ENCODE peak calls at places on chromosome 11, in eight cellular contexts. Z is HFFc6, E is epithelial cell of esophagus, H is neural progenitor cell, D is choroid plexus epithelial cell, G is fibroblast of lung, P is vagina, L is GM06990. T is an unnamed sample.

GRCh38 chr11:64448599-64449380 is 89.8 kb downstream of the RPS6KA4 start:
- DNase-seq in Z (peak), E (peak), H (peak), D (peak), G (peak), P (no peak), L (peak), T (peak)

GRCh38 chr11:15793032-15793996 is 563.0 kb downstream of the SOX6 start:
- DNase-seq in Z (peak), E (peak), H (no peak), D (peak), G (peak), P (no peak), L (no peak), T (no peak)

GRCh38 chr11:115524572-115524971 is 20.4 kb upstream of the CADM1 start:
- DNase-seq in Z (no peak), E (no peak), H (no peak), D (no peak), G (no peak), P (no peak), L (no peak), T (no peak)

GRCh38 chr11:94885581-94885980 is 87.8 kb downstream of the CWC15 start:
- DNase-seq in Z (no peak), E (no peak), H (no peak), D (no peak), G (peak), P (no peak), L (no peak), T (no peak)

GRCh38 chr11:1139441-1140066 is 18.2 kb upstream of the MUC5AC start:
- DNase-seq in Z (peak), E (no peak), H (no peak), D (peak), G (peak), P (peak), L (no peak), T (no peak)

GRCh38 chr11:22407899-22408298 is 69.7 kb downstream of the SLC17A6 start:
- DNase-seq in Z (no peak), E (no peak), H (peak), D (no peak), G (no peak), P (no peak), L (no peak), T (no peak)

GRCh38 chr11:833114-833791 is 501 bp downstream of the CD151 start:
- DNase-seq in Z (no peak), E (peak), H (peak), D (peak), G (no peak), P (no peak), L (peak), T (peak)

GRCh38 chr11:121321614-121322243 is 29.2 kb downstream of the SC5D start:
- DNase-seq in Z (peak), E (peak), H (peak), D (peak), G (peak), P (no peak), L (peak), T (peak)

GRCh38 chr11:111512296-111513239 is at the start of gene BTG4:
- DNase-seq in Z (no peak), E (peak), H (peak), D (no peak), G (peak), P (no peak), L (no peak), T (peak)

GRCh38 chr11:73995247-73995646 is 12.6 kb upstream of the UCP2 start:
- DNase-seq in Z (peak), E (no peak), H (no peak), D (peak), G (no peak), P (no peak), L (peak), T (no peak)

GRCh38 chr11:105838668-105839403 is 183.2 kb downstream of the MSANTD4 start:
- DNase-seq in Z (no peak), E (peak), H (no peak), D (peak), G (peak), P (no peak), L (no peak), T (no peak)

GRCh38 chr11:8758619-8759169 is 76.1 kb downstream of the RPL27A start:
- DNase-seq in Z (no peak), E (no peak), H (no peak), D (no peak), G (no peak), P (no peak), L (no peak), T (no peak)

GRCh38 chr11:62472063-62472884 is 53.4 kb downstream of the SCGB1A1 start:
- DNase-seq in Z (peak), E (peak), H (no peak), D (no peak), G (peak), P (no peak), L (no peak), T (no peak)

GRCh38 chr11:95923730-95924413 is at the start of gene MTMR2:
- DNase-seq in Z (peak), E (peak), H (peak), D (peak), G (peak), P (no peak), L (peak), T (peak)

GRCh38 chr11:65897020-65897471 is 3.1 kb downstream of the FOSL1 start:
- DNase-seq in Z (no peak), E (no peak), H (no peak), D (no peak), G (no peak), P (no peak), L (no peak), T (no peak)

GRCh38 chr11:46134540-46134939 is 13.3 kb upstream of the PHF21A start:
- DNase-seq in Z (no peak), E (no peak), H (peak), D (no peak), G (no peak), P (no peak), L (no peak), T (no peak)

GRCh38 chr11:102172127-102172848 is 62.0 kb downstream of the YAP1 start:
- DNase-seq in Z (peak), E (peak), H (no peak), D (peak), G (peak), P (no peak), L (no peak), T (no peak)

GRCh38 chr11:19072464-19072863 is 11.9 kb upstream of the MRGPRX2 start:
- DNase-seq in Z (no peak), E (peak), H (no peak), D (no peak), G (no peak), P (no peak), L (no peak), T (no peak)

GRCh38 chr11:47467372-47467771 is 18.4 kb upstream of the RAPSN start:
- DNase-seq in Z (no peak), E (no peak), H (no peak), D (no peak), G (no peak), P (no peak), L (no peak), T (no peak)

GRCh38 chr11:87116185-87116584 is 78.5 kb downstream of the TMEM135 start:
- DNase-seq in Z (no peak), E (no peak), H (no peak), D (no peak), G (no peak), P (no peak), L (no peak), T (no peak)

GRCh38 chr11:57324154-57324885 is 432 bp downstream of the TNKS1BP1 start:
- DNase-seq in Z (no peak), E (peak), H (peak), D (peak), G (peak), P (no peak), L (no peak), T (peak)

DNA sequence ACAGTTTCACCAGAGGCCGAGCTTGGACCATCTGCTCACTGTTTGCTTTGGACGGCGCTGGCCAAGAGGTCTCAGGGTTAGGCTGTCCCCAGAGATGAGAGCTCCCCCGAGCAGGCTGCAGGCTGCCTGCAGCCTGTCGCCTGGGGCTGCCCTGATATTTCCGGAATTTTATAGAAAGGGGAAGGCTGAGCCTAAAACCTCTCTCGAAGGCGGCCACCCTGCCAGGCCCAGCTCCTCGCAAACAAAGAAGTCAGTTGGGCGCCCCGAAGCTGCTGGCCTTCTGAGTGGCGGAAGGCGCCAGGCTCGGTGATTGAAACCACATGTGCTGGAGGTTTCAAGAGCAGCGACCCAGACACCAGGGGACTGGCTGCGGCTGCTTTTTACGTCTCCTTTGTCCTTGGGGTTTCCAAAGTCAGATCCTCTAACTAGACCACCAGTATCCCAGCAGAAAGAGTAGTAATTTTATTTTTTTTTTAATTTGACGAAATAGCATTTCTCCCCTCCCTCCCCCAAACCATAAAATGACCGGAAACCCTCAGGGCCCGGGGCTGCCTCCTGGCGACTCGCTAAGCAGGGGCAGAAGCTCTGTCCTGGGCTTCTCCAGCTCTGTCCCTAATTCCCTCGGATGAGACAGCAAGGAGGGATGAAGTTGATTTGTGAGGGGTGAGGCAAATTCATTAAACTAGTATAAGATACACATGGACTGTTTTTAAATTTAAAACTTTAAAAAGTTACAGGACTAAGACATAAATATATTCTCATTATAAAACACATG is 57.4 kb downstream of the CLMP start:
- DNase-seq in Z (peak), E (no peak), H (peak), D (peak), G (peak), P (no peak), L (no peak), T (no peak)
- TF ChIP-seq CTCF in Z (peak), E (no peak), H (no peak), D (peak), G (peak), P (no peak), L (no peak), T (no peak)

DNA sequence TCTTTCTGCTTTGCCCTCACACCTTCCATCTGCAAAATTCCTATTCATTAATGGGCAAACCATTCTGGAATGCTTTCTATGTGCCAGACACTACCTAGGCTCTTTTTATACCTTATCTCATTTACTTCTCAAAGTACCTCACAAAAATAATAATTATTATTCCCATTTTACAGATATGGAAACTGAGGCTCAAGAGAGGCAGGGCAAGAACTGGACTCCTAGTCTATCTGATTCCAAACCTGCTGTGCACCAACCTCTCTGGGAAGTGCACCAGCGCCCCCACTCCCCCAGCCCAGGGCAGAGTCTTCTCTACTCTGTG is 826 bp upstream of the DGAT2 start:
- DNase-seq in Z (no peak), E (no peak), H (no peak), D (no peak), G (no peak), P (no peak), L (no peak), T (no peak)
- TF ChIP-seq CTCF in Z (no peak), E (no peak), H (no peak), D (no peak), G (no peak), P (no peak), L (no peak), T (no peak)

GRCh38 chr11:124582565-124582964 is 12.8 kb downstream of the OR8A1 start:
- DNase-seq in Z (no peak), E (no peak), H (no peak), D (no peak), G (no peak), P (no peak), L (no peak), T (no peak)
- TF ChIP-seq CTCF in Z (no peak), E (no peak), H (no peak), D (no peak), G (no peak), P (no peak), L (no peak), T (no peak)

DNA sequence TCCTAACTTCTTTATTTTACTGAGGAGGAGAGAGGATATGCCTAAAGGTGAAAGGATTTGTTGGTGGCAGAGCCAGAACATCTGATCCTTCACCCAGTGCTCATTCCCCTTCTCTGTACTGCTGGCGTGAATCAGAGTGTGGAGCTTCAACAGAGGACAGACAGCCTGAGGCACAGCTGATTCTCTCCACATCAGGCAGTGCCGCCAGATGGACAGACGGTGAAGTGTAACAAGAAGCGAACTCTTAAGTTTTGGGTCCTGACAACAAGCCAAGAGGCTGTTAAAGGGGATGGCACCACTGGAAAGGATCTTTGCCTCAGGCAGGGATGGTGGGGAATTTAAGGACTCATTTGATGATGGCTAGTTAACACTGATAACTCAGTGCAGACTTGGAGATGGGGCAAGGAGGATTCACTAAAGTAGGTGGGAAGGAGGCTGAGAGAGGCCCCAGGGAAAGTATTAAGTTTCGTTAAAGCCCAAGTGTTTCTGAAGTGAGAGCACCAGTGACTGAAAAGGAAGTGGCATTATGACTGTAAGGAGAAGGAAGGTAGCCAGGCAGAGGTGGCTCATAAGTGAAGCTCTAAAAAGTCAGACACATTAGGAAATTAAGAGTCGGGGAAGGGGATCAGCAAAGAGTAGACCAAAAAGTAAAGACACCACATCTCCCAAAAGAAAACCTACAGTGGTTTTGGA is 81.3 kb downstream of the CLPB start:
- DNase-seq in Z (peak), E (peak), H (peak), D (peak), G (peak), P (no peak), L (peak), T (no peak)
- TF ChIP-seq CTCF in Z (peak), E (peak), H (peak), D (peak), G (peak), P (no peak), L (peak), T (no peak)

GRCh38 chr11:129788278-129788677 is 27.4 kb upstream of the TMEM45B start:
- DNase-seq in Z (no peak), E (no peak), H (no peak), D (no peak), G (no peak), P (no peak), L (no peak), T (no peak)

GRCh38 chr11:129791515-129791914 is 24.1 kb upstream of the TMEM45B start:
- DNase-seq in Z (no peak), E (no peak), H (no peak), D (no peak), G (no peak), P (no peak), L (no peak), T (no peak)

GRCh38 chr11:129790131-129790530 is 25.5 kb upstream of the TMEM45B start:
- DNase-seq in Z (no peak), E (no peak), H (no peak), D (peak), G (no peak), P (no peak), L (no peak), T (no peak)

GRCh38 chr11:129787518-129787917 is 28.1 kb upstream of the TMEM45B start:
- DNase-seq in Z (no peak), E (peak), H (no peak), D (peak), G (no peak), P (no peak), L (no peak), T (no peak)

GRCh38 chr11:129785383-129786111 is 30.1 kb upstream of the TMEM45B start:
- DNase-seq in Z (no peak), E (peak), H (no peak), D (peak), G (peak), P (no peak), L (no peak), T (no peak)
- TF ChIP-seq CTCF in Z (peak), E (peak), H (peak), D (peak), G (peak), P (no peak), L (peak), T (peak)

DNA sequence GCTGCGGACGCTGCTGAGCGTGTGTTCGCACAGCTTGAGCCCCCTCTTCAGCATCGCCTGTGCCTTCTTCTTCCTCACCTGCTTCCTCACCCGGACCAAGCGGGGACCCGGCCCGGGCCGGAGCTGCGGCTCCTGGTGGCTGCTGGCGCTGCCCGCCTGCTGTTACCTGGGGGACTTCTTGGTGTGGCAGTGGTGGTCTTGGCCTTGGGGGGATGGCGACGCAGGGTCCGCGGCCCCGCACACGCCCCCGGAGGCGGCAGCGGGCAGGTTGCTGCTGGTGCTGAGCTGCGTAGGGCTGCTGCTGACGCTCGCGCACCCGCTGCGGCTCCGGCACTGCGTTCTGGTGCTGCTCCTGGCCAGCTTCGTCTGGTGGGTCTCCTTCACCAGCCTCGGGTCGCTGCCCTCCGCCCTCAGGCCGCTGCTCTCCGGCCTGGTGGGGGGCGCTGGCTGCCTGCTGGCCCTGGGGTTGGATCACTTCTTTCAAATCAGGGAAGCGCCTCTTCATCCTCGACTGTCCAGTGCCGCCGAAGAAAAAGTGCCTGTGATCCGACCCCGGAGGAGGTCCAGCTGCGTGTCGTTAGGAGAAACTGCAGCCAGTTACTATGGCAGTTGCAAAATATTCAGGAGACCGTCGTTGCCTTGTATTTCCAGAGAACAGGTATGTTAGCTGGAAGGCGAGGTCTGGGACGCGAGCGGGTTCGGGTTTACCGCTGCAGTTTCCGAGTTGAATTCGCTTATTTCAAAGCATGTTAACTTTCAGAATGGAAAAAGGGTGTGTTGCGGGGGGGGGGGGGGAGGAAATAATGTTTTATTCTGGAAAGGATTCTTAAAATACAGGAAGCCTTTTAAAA is 1.0 kb downstream of the PDE3B start:
- DNase-seq in Z (no peak), E (peak), H (peak), D (peak), G (peak), P (no peak), L (peak), T (peak)
- TF ChIP-seq CTCF in Z (no peak), E (no peak), H (no peak), D (no peak), G (no peak), P (no peak), L (no peak), T (no peak)

GRCh38 chr11:44566559-44566949 is 1.1 kb downstream of the CD82 start:
- DNase-seq in Z (no peak), E (no peak), H (no peak), D (no peak), G (no peak), P (no peak), L (no peak), T (peak)

GRCh38 chr11:44564198-44564597 is 1.3 kb upstream of the CD82 start:
- DNase-seq in Z (no peak), E (peak), H (no peak), D (no peak), G (peak), P (no peak), L (no peak), T (peak)

GRCh38 chr11:44565746-44566558 is 489 bp downstream of the CD82 start:
- DNase-seq in Z (no peak), E (no peak), H (no peak), D (no peak), G (no peak), P (no peak), L (no peak), T (peak)

GRCh38 chr11:44564653-44565007 is 833 bp upstream of the CD82 start:
- DNase-seq in Z (peak), E (peak), H (no peak), D (peak), G (peak), P (no peak), L (no peak), T (no peak)

DNA sequence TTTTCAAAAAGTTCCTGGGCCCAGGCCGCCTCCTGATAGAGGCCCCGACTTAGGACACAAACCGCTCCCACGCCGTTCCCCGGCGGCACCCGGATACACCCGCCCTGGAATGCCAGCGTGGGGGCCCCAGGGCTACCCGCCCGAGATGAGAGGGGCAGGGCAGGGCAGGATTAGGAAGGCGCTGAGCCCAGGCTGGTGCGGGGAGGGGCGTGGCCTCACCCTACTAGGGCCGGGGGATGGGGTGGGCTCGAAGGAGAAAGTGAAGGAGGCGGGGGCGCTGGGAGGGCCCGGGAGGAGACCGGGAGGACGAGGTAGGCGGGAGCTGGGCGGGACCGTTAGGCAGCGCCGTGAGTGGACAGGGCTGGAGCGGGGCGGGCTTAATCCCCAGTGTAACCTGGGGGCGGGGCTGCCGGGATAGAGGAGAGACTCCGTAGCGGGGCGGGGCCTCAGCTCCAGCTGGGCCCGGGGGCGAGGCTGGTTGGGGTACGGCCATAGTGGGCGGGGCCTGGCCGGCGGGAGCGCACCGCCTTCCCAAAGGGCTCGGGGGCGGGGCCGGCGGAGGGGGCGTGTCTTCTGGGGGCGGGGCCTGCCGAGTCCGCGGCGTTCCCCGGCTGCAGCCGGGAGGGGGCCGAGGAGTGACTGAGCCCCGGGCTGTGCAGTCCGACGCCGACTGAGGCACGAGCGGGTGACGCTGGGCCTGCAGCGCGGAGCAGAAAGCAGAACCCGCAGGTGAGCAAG is at the start of gene CD82:
- DNase-seq in Z (peak), E (peak), H (peak), D (peak), G (peak), P (peak), L (peak), T (peak)
- TF ChIP-seq CTCF in Z (peak), E (peak), H (peak), D (no peak), G (no peak), P (no peak), L (peak), T (peak)

T was measured in activated CD8-positive, alpha-beta T cell treated with anti-CD3 and anti-CD28 coated beads for 36 hours.